ENCODE peak calls at places on chromosomes 6 and 20, in four cellular contexts. X is EH, H is HuH-7.5, D is HS-5. M is an unnamed sample.

GRCh38 chr6:78436335-78436734 is 431.0 kb upstream of the IRAK1BP1 start:
- DNase-seq in H (no peak), X (peak), D (peak), M (peak)

GRCh38 chr6:150448221-150448620 is 79.4 kb downstream of the IYD start:
- DNase-seq in H (no peak), D (no peak), X (no peak), M (no peak)

GRCh38 chr20:44533928-44534327 is 12.1 kb upstream of the SERINC3 start:
- DNase-seq in X (no peak), H (no peak), D (no peak), M (no peak)

GRCh38 chr6:49606696-49607390 is 29.8 kb downstream of the RHAG start:
- DNase-seq in D (peak), X (peak), H (peak), M (peak)

GRCh38 chr6:455006-455585 is 63.5 kb downstream of the IRF4 start:
- DNase-seq in D (no peak), X (no peak), H (no peak), M (peak)

GRCh38 chr20:48283470-48284110 is 498.3 kb upstream of the SULF2 start:
- DNase-seq in X (peak), D (peak), H (no peak), M (peak)

GRCh38 chr6:107692351-107692750 is 131.8 kb downstream of the SCML4 start:
- DNase-seq in H (no peak), X (peak), D (peak), M (peak)

GRCh38 chr6:36577298-36577697 is 16.9 kb upstream of the SRSF3 start:
- DNase-seq in H (no peak), D (peak), X (peak), M (peak)

GRCh38 chr20:2151805-2152727 is 50.4 kb downstream of the STK35 start:
- DNase-seq in X (peak), H (no peak), D (peak), M (peak)

GRCh38 chr6:3205913-3206312 is 21.5 kb downstream of the TUBB2B start:
- DNase-seq in D (peak), H (no peak), X (peak), M (peak)

GRCh38 chr20:58420798-58421496 is 31.9 kb downstream of the VAPB start:
- DNase-seq in D (peak), H (no peak), X (peak), M (peak)

GRCh38 chr6:37566209-37566859 is 66.6 kb upstream of the CCDC167 start:
- DNase-seq in D (no peak), X (peak), H (peak), M (peak)

GRCh38 chr6:150598401-150598800 is 1.3 kb upstream of the PLEKHG1 start:
- DNase-seq in X (no peak), H (no peak), D (no peak), M (no peak)

GRCh38 chr6:7897461-7898192 is 13.0 kb downstream of the TXNDC5 start:
- DNase-seq in H (no peak), X (no peak), D (no peak), M (no peak)

GRCh38 chr6:125945378-125946141 is 11.0 kb upstream of the HINT3 start:
- DNase-seq in H (no peak), X (peak), D (no peak), M (no peak)

GRCh38 chr6:14079971-14080370 is 37.6 kb upstream of the CD83 start:
- DNase-seq in X (no peak), H (no peak), D (no peak), M (no peak)

GRCh38 chr6:169841251-169841650 is 89.8 kb downstream of the ERMARD start:
- DNase-seq in H (no peak), X (no peak), D (no peak), M (no peak)

GRCh38 chr6:167907837-167908681 is 81.3 kb downstream of the AFDN start:
- DNase-seq in H (no peak), D (no peak), X (peak), M (peak)